ENCODE peak calls at places on chromosomes 3 and 15, in five cellular contexts. X is HFF-Myc, S is heart right ventricle, H is PC-9, O is ovary. U is an unnamed sample.

GRCh38 chr3:166518040-166518439 is 680.8 kb upstream of the BCHE start:
- DNase-seq in X (no peak), S (no peak), H (no peak), O (no peak), U (no peak)

GRCh38 chr3:159840900-159841299 is 147.7 kb upstream of the IL12A start:
- DNase-seq in X (no peak), S (no peak), H (no peak), O (no peak), U (no peak)

GRCh38 chr3:195717416-195717815 is 3.4 kb upstream of the MUC20 start:
- DNase-seq in X (no peak), S (no peak), H (no peak), O (no peak), U (no peak)

GRCh38 chr3:197829397-197830045 is 38.5 kb downstream of the LRCH3 start:
- DNase-seq in X (no peak), S (no peak), H (no peak), O (no peak), U (no peak)

GRCh38 chr3:14959358-14959943 is 12.1 kb downstream of the NR2C2 start:
- DNase-seq in X (no peak), S (no peak), H (no peak), O (no peak), U (no peak)

GRCh38 chr3:74643636-74644035 is 29.2 kb upstream of the CNTN3 start:
- DNase-seq in X (no peak), S (peak), H (no peak), O (peak), U (no peak)

GRCh38 chr15:63044645-63045437 is 2.3 kb downstream of the TPM1 start:
- DNase-seq in X (no peak), S (peak), H (no peak), O (no peak), U (no peak)

GRCh38 chr3:66372681-66373350 is 128.0 kb downstream of the LRIG1 start:
- DNase-seq in X (no peak), S (peak), H (no peak), O (no peak), U (no peak)

GRCh38 chr3:183038764-183039163 is 58.4 kb upstream of the DCUN1D1 start:
- DNase-seq in X (no peak), S (no peak), H (no peak), O (peak), U (no peak)

GRCh38 chr15:69784808-69785550 is 312.7 kb downstream of the TLE3 start:
- DNase-seq in X (no peak), S (no peak), H (no peak), O (no peak), U (no peak)

GRCh38 chr3:160398820-160399346 is at the start of gene IFT80:
- DNase-seq in X (peak), S (peak), H (peak), O (peak), U (peak)

GRCh38 chr3:112003321-112004080 is 4.8 kb downstream of the TAGLN3 start:
- DNase-seq in X (no peak), S (no peak), H (no peak), O (no peak), U (no peak)

GRCh38 chr3:65545429-65545828 is 493.3 kb downstream of the MAGI1 start:
- DNase-seq in X (no peak), S (no peak), H (no peak), O (no peak), U (peak)

GRCh38 chr15:80948651-80949292 is 40.8 kb downstream of the MESD start:
- DNase-seq in X (no peak), S (no peak), H (no peak), O (no peak), U (no peak)

GRCh38 chr3:148643389-148643840 is 54.3 kb upstream of the AGTR1 start:
- DNase-seq in X (no peak), S (no peak), H (peak), O (no peak), U (peak)

GRCh38 chr3:45084820-45085816 is 59.0 kb downstream of the CLEC3B start:
- DNase-seq in X (no peak), S (no peak), H (peak), O (no peak), U (peak)

GRCh38 chr15:64456634-64457108 is 3.7 kb upstream of the ZNF609 start:
- DNase-seq in X (no peak), S (no peak), H (no peak), O (no peak), U (no peak)

GRCh38 chr3:16249336-16249735 is 15.4 kb downstream of the DPH3 start:
- DNase-seq in X (no peak), S (no peak), H (peak), O (no peak), U (no peak)

GRCh38 chr3:23811117-23811487 is 5.3 kb downstream of the UBE2E1 start:
- DNase-seq in X (no peak), S (no peak), H (no peak), O (no peak), U (no peak)

GRCh38 chr15:25939122-25939521 is 76.0 kb upstream of the ATP10A start:
- DNase-seq in X (peak), S (no peak), H (no peak), O (no peak), U (no peak)

GRCh38 chr3:136326316-136326715 is 76.2 kb downstream of the PCCB start:
- DNase-seq in X (no peak), S (no peak), H (no peak), O (no peak), U (no peak)

GRCh38 chr3:184836090-184836785 is 24.3 kb downstream of the VPS8 start:
- DNase-seq in X (no peak), S (no peak), H (no peak), O (no peak), U (no peak)

GRCh38 chr3:139358857-139359562 is 15.2 kb downstream of the MRPS22 start:
- DNase-seq in X (no peak), S (no peak), H (no peak), O (no peak), U (no peak)

DNA sequence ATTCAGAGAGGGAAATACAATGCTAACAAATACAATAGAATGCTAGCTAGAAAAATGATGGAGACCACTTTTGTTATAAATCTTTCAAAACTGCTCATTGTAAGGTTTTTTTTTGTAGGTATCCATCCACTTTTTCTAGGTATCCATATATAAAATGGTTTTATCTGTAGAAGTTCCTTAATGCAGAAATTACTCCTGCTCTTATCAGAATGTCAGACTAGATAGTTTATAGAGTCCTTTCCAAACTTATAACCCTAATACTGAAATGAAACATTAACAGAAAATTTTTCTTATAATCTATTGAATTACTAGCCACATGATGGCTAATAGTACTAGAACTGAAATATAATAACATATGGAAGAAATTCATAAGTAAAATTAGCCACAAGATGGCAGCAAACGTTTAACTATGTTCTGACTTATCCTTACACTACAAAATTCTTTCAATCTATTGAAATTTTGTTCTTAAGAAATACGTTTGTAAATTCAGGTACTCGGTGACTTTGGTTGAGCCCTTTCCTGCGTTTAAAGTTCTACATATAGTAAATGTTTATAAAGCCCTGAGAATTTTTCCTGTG is 58.5 kb downstream of the ECT2 start:
- DNase-seq in X (peak), S (no peak), H (no peak), O (no peak), U (peak)
- TF ChIP-seq CTCF in X (peak), S (no peak), H (peak), O (no peak), U (peak)

GRCh38 chr15:41661078-41661528 is 898 bp downstream of the MGA start:
- DNase-seq in X (no peak), S (no peak), H (no peak), O (no peak), U (no peak)

GRCh38 chr15:41659855-41660234 is 360 bp upstream of the MGA start:
- DNase-seq in X (no peak), S (no peak), H (no peak), O (no peak), U (no peak)

GRCh38 chr15:41660235-41661077 is at the start of gene MGA:
- DNase-seq in X (peak), S (peak), H (peak), O (peak), U (peak)

GRCh38 chr15:41658689-41659088 is 1.5 kb upstream of the MGA start:
- DNase-seq in X (no peak), S (no peak), H (no peak), O (no peak), U (no peak)

GRCh38 chr15:41659190-41659589 is 1.0 kb upstream of the MGA start:
- DNase-seq in X (no peak), S (no peak), H (no peak), O (no peak), U (no peak)
- H3K4me3 ChIP-seq in X (no peak), S (no peak), H (no peak), O (no peak), U (no peak)

GRCh38 chr3:27278391-27279055 is 90.7 kb downstream of the NEK10 start:
- DNase-seq in X (no peak), S (no peak), H (no peak), O (no peak), U (no peak)

GRCh38 chr3:27281671-27282150 is 87.5 kb downstream of the NEK10 start:
- DNase-seq in X (no peak), S (no peak), H (no peak), O (no peak), U (no peak)

GRCh38 chr3:27279153-27279552 is 90.0 kb downstream of the NEK10 start:
- DNase-seq in X (no peak), S (no peak), H (peak), O (no peak), U (no peak)
- TF ChIP-seq CTCF in X (peak), S (peak), H (peak), O (no peak), U (peak)

GRCh38 chr3:37855363-37855970 is 6.2 kb upstream of the CTDSPL start:
- DNase-seq in X (peak), S (peak), H (peak), O (peak), U (no peak)
- H3K4me3 ChIP-seq in X (no peak), S (no peak), H (no peak), O (no peak), U (no peak)

DNA sequence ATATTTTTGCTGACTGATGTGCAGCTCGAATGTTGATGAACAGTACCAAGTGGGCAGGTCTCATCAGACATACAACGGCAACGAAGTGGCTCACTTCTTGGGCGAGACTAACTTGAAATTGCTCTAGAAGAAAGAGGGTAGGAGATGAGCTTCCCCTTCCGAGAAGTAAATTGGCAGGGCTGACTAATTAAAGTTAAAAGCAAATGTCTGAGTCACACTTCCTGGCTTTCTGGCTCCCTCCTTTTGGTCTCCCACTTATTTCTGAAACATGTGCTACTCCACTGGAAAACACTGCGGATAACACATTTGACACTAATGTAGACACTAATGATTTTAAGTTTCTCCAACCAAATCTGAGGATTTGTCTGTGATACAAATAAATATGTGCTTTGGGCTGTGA is 228.3 kb downstream of the ABHD5 start:
- DNase-seq in X (peak), S (no peak), H (no peak), O (no peak), U (no peak)
- TF ChIP-seq CTCF in X (no peak), S (no peak), H (no peak), O (no peak), U (no peak)

GRCh38 chr3:118806423-118806822 is 228.2 kb downstream of the IGSF11 start:
- DNase-seq in X (no peak), S (no peak), H (no peak), O (no peak), U (no peak)

GRCh38 chr3:118811333-118811732 is 223.3 kb downstream of the IGSF11 start:
- DNase-seq in X (no peak), S (no peak), H (no peak), O (no peak), U (no peak)

GRCh38 chr3:118810499-118811035 is 224.1 kb downstream of the IGSF11 start:
- DNase-seq in X (no peak), S (no peak), H (no peak), O (no peak), U (no peak)

GRCh38 chr3:118809696-118810498 is 224.7 kb downstream of the IGSF11 start:
- DNase-seq in X (no peak), S (no peak), H (no peak), O (no peak), U (no peak)

GRCh38 chr3:118808743-118809142 is 225.9 kb downstream of the IGSF11 start:
- DNase-seq in X (no peak), S (no peak), H (no peak), O (no peak), U (no peak)
- H3K4me3 ChIP-seq in X (no peak), S (no peak), H (no peak), O (no peak), U (no peak)

GRCh38 chr3:52722491-52722890 is 16.6 kb downstream of the SPCS1 start:
- DNase-seq in X (no peak), S (no peak), H (no peak), O (no peak), U (no peak)

GRCh38 chr3:52715714-52716305 is 9.9 kb downstream of the SPCS1 start:
- DNase-seq in X (no peak), S (no peak), H (no peak), O (no peak), U (no peak)

GRCh38 chr3:52721742-52722033 is 15.8 kb downstream of the SPCS1 start:
- DNase-seq in X (no peak), S (no peak), H (no peak), O (no peak), U (no peak)

GRCh38 chr3:52721002-52721741 is 15.3 kb downstream of the SPCS1 start:
- DNase-seq in X (no peak), S (no peak), H (no peak), O (no peak), U (no peak)

DNA sequence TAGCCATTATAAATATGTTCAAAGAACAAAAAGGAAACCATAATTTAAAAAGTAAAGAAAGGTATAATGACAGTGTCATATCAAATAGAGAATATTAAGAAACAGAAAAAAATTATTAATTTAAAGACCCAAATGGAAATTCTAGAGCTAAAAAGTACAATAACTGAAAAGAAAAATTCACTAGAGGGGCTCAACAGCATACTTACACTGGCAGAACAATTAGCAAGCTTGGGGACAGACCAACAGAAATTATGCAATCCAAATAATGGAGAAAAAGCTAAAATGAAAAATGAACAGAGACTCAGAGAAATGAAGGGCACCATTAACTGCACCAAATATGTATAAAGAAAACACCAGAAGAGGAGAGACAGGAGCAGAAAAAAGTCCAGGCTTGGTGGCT is 13.7 kb downstream of the SPCS1 start:
- DNase-seq in X (no peak), S (no peak), H (no peak), O (no peak), U (no peak)
- TF ChIP-seq CTCF in X (no peak), S (no peak), H (no peak), O (no peak), U (no peak)

DNA sequence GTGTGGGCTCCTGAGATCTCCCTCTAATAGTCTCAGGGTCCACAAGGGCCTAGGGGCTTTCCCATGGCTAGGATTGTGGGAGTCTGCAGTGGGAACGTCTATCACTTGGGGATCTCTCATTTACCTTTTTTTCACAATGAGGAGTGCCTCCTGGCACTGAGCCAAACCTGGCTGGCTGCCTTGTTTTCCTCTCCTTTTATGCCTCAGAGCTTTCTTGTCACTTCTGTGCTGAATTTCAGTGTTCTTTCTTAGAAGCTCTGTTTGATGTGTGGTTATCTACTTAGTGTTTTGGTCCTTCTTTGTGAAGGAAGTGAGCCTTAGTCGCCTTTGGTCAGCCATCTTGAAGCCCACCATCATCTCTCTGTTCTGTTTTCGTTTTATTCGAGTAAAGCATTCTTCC is 33.9 kb downstream of the DOCK3 start:
- DNase-seq in X (no peak), S (peak), H (peak), O (no peak), U (no peak)
- H3K4me3 ChIP-seq in X (no peak), S (no peak), H (no peak), O (no peak), U (no peak)

U was measured in AG04449.